ENCODE peak calls at places on chromosomes 16 and 17, in four cellular contexts. One of them, this sample, is unnamed.

GRCh38 chr17:30323895-30324319 is 9.9 kb downstream of the TMIGD1 start:
- DNase-seq in hepatic stellate cell: no peak
- DNase-seq in kidney epithelial cell: no peak
- DNase-seq in AG08395: no peak
- DNase-seq in this sample: no peak

GRCh38 chr17:68379692-68380677 is 77.3 kb downstream of the WIPI1 start:
- DNase-seq in AG08395: no peak
- DNase-seq in hepatic stellate cell: no peak
- DNase-seq in kidney epithelial cell: no peak
- DNase-seq in this sample: no peak

GRCh38 chr17:75601057-75601987 is 13.7 kb downstream of the MYO15B start:
- DNase-seq in AG08395: peak
- DNase-seq in kidney epithelial cell: no peak
- DNase-seq in hepatic stellate cell: no peak
- DNase-seq in this sample: peak

GRCh38 chr16:14071576-14072271 is 605 bp downstream of the MRTFB start:
- DNase-seq in hepatic stellate cell: peak
- DNase-seq in AG08395: peak
- DNase-seq in kidney epithelial cell: no peak
- DNase-seq in this sample: peak

GRCh38 chr16:85536411-85537330 is 76.5 kb upstream of the GSE1 start:
- DNase-seq in hepatic stellate cell: no peak
- DNase-seq in kidney epithelial cell: no peak
- DNase-seq in AG08395: no peak
- DNase-seq in this sample: no peak

GRCh38 chr17:69090365-69090764 is 29.6 kb upstream of the ABCA9 start:
- DNase-seq in AG08395: no peak
- DNase-seq in hepatic stellate cell: no peak
- DNase-seq in kidney epithelial cell: no peak
- DNase-seq in this sample: no peak

GRCh38 chr17:63701477-63702222 is 1.7 kb upstream of the LIMD2 start:
- DNase-seq in hepatic stellate cell: no peak
- DNase-seq in kidney epithelial cell: no peak
- DNase-seq in AG08395: no peak
- DNase-seq in this sample: no peak

GRCh38 chr17:80861360-80861861 is 130.2 kb upstream of the CHMP6 start:
- DNase-seq in AG08395: no peak
- DNase-seq in hepatic stellate cell: no peak
- DNase-seq in kidney epithelial cell: no peak
- DNase-seq in this sample: no peak

GRCh38 chr17:41530062-41531048 is 2.2 kb upstream of the KRT19 start:
- DNase-seq in hepatic stellate cell: peak
- DNase-seq in AG08395: peak
- DNase-seq in kidney epithelial cell: peak
- DNase-seq in this sample: peak

GRCh38 chr16:53094013-53094630 is 39.3 kb downstream of the CHD9 start:
- DNase-seq in hepatic stellate cell: no peak
- DNase-seq in AG08395: no peak
- DNase-seq in kidney epithelial cell: no peak
- DNase-seq in this sample: peak

This sample was measured in H54.